ENCODE peak calls at places on chromosomes 3 and 15, in four cellular contexts. One of them, this sample, is unnamed.

GRCh38 chr3:46849098-46849631 is 14.1 kb downstream of the MYL3 start:
- DNase-seq in endothelial cell: peak
- DNase-seq in activated B cell treated with CpG ODN at 0.5 μM for 24 hours: no peak
- DNase-seq in bronchial epithelial cell: no peak
- DNase-seq in this sample: no peak

GRCh38 chr3:69204315-69204957 is 82.0 kb upstream of the LMOD3 start:
- DNase-seq in endothelial cell: no peak
- DNase-seq in activated B cell treated with CpG ODN at 0.5 μM for 24 hours: no peak
- DNase-seq in bronchial epithelial cell: peak
- DNase-seq in this sample: no peak

GRCh38 chr15:47839233-47839867 is 122.0 kb downstream of the SEMA6D start:
- DNase-seq in endothelial cell: no peak
- DNase-seq in activated B cell treated with CpG ODN at 0.5 μM for 24 hours: no peak
- DNase-seq in bronchial epithelial cell: no peak
- DNase-seq in this sample: no peak

GRCh38 chr3:60325610-60326181 is 925.6 kb downstream of the FHIT start:
- DNase-seq in endothelial cell: no peak
- DNase-seq in activated B cell treated with CpG ODN at 0.5 μM for 24 hours: no peak
- DNase-seq in bronchial epithelial cell: no peak
- DNase-seq in this sample: no peak

GRCh38 chr3:30660128-30660525 is 53.7 kb downstream of the TGFBR2 start:
- DNase-seq in endothelial cell: no peak
- DNase-seq in activated B cell treated with CpG ODN at 0.5 μM for 24 hours: no peak
- DNase-seq in bronchial epithelial cell: no peak
- DNase-seq in this sample: no peak

GRCh38 chr15:67370206-67370954 is 115.8 kb downstream of the IQCH start:
- DNase-seq in endothelial cell: no peak
- DNase-seq in activated B cell treated with CpG ODN at 0.5 μM for 24 hours: no peak
- DNase-seq in bronchial epithelial cell: no peak
- DNase-seq in this sample: no peak

GRCh38 chr15:83928878-83929418 is 275.0 kb downstream of the ADAMTSL3 start:
- DNase-seq in endothelial cell: no peak
- DNase-seq in activated B cell treated with CpG ODN at 0.5 μM for 24 hours: no peak
- DNase-seq in bronchial epithelial cell: no peak
- DNase-seq in this sample: no peak

GRCh38 chr15:83304861-83305661 is 20.6 kb upstream of the BNC1 start:
- DNase-seq in endothelial cell: no peak
- DNase-seq in activated B cell treated with CpG ODN at 0.5 μM for 24 hours: no peak
- DNase-seq in bronchial epithelial cell: peak
- DNase-seq in this sample: no peak

GRCh38 chr3:146308222-146308621 is 57.3 kb upstream of the PLSCR4 start:
- DNase-seq in endothelial cell: no peak
- DNase-seq in activated B cell treated with CpG ODN at 0.5 μM for 24 hours: no peak
- DNase-seq in bronchial epithelial cell: peak
- DNase-seq in this sample: no peak

GRCh38 chr3:128549283-128550112 is 56.5 kb upstream of the GATA2 start:
- DNase-seq in endothelial cell: peak
- DNase-seq in activated B cell treated with CpG ODN at 0.5 μM for 24 hours: no peak
- DNase-seq in bronchial epithelial cell: peak
- DNase-seq in this sample: peak

GRCh38 chr3:9826815-9827574 is 16.8 kb downstream of the RPUSD3 start:
- DNase-seq in endothelial cell: peak
- DNase-seq in activated B cell treated with CpG ODN at 0.5 μM for 24 hours: no peak
- DNase-seq in bronchial epithelial cell: peak
- DNase-seq in this sample: no peak

GRCh38 chr3:82520846-82521245 is 759.4 kb upstream of the GBE1 start:
- DNase-seq in endothelial cell: no peak
- DNase-seq in activated B cell treated with CpG ODN at 0.5 μM for 24 hours: no peak
- DNase-seq in bronchial epithelial cell: no peak
- DNase-seq in this sample: no peak

GRCh38 chr3:124227150-124227630 is 235.3 kb upstream of the ROPN1 start:
- DNase-seq in endothelial cell: no peak
- DNase-seq in activated B cell treated with CpG ODN at 0.5 μM for 24 hours: no peak
- DNase-seq in bronchial epithelial cell: no peak
- DNase-seq in this sample: no peak

GRCh38 chr3:126704494-126705214 is 614 bp downstream of the CHCHD6 start:
- DNase-seq in endothelial cell: no peak
- DNase-seq in activated B cell treated with CpG ODN at 0.5 μM for 24 hours: no peak
- DNase-seq in bronchial epithelial cell: no peak
- DNase-seq in this sample: no peak

GRCh38 chr3:53114412-53115074 is 15.7 kb downstream of the RFT1 start:
- DNase-seq in endothelial cell: no peak
- DNase-seq in activated B cell treated with CpG ODN at 0.5 μM for 24 hours: no peak
- DNase-seq in bronchial epithelial cell: peak
- DNase-seq in this sample: no peak

GRCh38 chr3:131912255-131912654 is 122.6 kb downstream of the CPNE4 start:
- DNase-seq in endothelial cell: no peak
- DNase-seq in activated B cell treated with CpG ODN at 0.5 μM for 24 hours: no peak
- DNase-seq in bronchial epithelial cell: no peak
- DNase-seq in this sample: no peak

GRCh38 chr15:48555244-48555804 is 90.2 kb downstream of the FBN1 start:
- DNase-seq in endothelial cell: no peak
- DNase-seq in activated B cell treated with CpG ODN at 0.5 μM for 24 hours: no peak
- DNase-seq in bronchial epithelial cell: no peak
- DNase-seq in this sample: no peak

GRCh38 chr3:17820704-17821103 is 78.3 kb upstream of the TBC1D5 start:
- DNase-seq in endothelial cell: no peak
- DNase-seq in activated B cell treated with CpG ODN at 0.5 μM for 24 hours: no peak
- DNase-seq in bronchial epithelial cell: no peak
- DNase-seq in this sample: no peak

GRCh38 chr15:90143176-90143655 is 40.9 kb upstream of the IDH2 start:
- DNase-seq in endothelial cell: peak
- DNase-seq in activated B cell treated with CpG ODN at 0.5 μM for 24 hours: peak
- DNase-seq in bronchial epithelial cell: peak
- DNase-seq in this sample: no peak

GRCh38 chr3:108117245-108117644 is 26.4 kb upstream of the CD47 start:
- DNase-seq in endothelial cell: no peak
- DNase-seq in activated B cell treated with CpG ODN at 0.5 μM for 24 hours: no peak
- DNase-seq in bronchial epithelial cell: peak
- DNase-seq in this sample: no peak

GRCh38 chr15:26028086-26028740 is 165.1 kb upstream of the ATP10A start:
- DNase-seq in endothelial cell: no peak
- DNase-seq in activated B cell treated with CpG ODN at 0.5 μM for 24 hours: no peak
- DNase-seq in bronchial epithelial cell: no peak
- DNase-seq in this sample: no peak

GRCh38 chr3:128319741-128320141 is 146.9 kb downstream of the DNAJB8 start:
- DNase-seq in endothelial cell: no peak
- DNase-seq in activated B cell treated with CpG ODN at 0.5 μM for 24 hours: no peak
- DNase-seq in bronchial epithelial cell: no peak
- DNase-seq in this sample: peak

DNA sequence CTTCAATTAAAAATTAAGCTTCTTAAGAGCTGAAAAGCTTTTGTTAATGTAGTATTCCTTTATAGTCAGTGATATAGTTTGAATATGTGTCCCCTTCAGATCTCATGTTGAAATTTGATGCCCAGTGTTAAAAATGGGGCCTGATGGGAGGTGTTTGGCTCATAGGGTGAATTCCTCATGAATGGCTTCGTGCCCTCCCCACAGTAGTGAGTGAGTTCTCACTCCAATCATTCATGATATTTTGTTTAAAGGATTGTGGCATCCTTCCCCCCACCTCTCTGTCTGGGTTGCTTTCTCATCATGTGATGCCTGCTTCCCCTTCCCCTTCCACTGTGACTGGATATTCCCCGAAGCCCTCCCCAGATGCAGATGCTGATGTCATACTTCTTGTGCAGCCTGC is 649.8 kb upstream of the NR2F2 start:
- DNase-seq in endothelial cell: no peak
- DNase-seq in activated B cell treated with CpG ODN at 0.5 μM for 24 hours: no peak
- DNase-seq in bronchial epithelial cell: no peak
- DNase-seq in this sample: no peak
- TF ChIP-seq CTCF in endothelial cell: no peak
- TF ChIP-seq CTCF in activated B cell treated with CpG ODN at 0.5 μM for 24 hours: no peak
- TF ChIP-seq CTCF in bronchial epithelial cell: no peak
- TF ChIP-seq CTCF in this sample: no peak

GRCh38 chr3:75296858-75297257 is 367.3 kb upstream of the FRG2C start:
- DNase-seq in endothelial cell: no peak
- DNase-seq in activated B cell treated with CpG ODN at 0.5 μM for 24 hours: no peak
- DNase-seq in bronchial epithelial cell: no peak
- DNase-seq in this sample: no peak

GRCh38 chr3:75295013-75295412 is 369.1 kb upstream of the FRG2C start:
- DNase-seq in endothelial cell: no peak
- DNase-seq in activated B cell treated with CpG ODN at 0.5 μM for 24 hours: no peak
- DNase-seq in bronchial epithelial cell: no peak
- DNase-seq in this sample: no peak

DNA sequence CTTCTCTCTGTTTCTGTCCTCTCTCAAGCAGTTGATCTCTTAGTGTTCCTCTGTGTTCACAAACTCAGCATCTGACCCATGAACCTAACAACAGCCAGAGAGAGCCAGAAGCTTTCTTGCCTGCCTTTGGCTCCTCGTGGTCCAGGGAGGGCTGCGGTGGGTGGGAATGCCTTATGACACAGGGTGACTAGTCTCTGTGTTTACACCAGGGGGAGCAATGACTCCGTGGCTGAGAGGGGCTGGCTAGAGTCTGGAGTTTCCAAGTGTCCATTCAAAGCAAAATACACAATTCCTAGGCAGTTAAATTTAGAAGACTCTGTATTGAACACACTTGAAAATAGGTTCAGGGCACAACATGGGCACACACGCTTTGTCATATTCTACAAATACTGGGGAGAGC is 370.0 kb upstream of the FRG2C start:
- DNase-seq in endothelial cell: peak
- DNase-seq in activated B cell treated with CpG ODN at 0.5 μM for 24 hours: no peak
- DNase-seq in bronchial epithelial cell: peak
- DNase-seq in this sample: peak
- TF ChIP-seq CTCF in endothelial cell: peak
- TF ChIP-seq CTCF in activated B cell treated with CpG ODN at 0.5 μM for 24 hours: no peak
- TF ChIP-seq CTCF in bronchial epithelial cell: peak
- TF ChIP-seq CTCF in this sample: peak

DNA sequence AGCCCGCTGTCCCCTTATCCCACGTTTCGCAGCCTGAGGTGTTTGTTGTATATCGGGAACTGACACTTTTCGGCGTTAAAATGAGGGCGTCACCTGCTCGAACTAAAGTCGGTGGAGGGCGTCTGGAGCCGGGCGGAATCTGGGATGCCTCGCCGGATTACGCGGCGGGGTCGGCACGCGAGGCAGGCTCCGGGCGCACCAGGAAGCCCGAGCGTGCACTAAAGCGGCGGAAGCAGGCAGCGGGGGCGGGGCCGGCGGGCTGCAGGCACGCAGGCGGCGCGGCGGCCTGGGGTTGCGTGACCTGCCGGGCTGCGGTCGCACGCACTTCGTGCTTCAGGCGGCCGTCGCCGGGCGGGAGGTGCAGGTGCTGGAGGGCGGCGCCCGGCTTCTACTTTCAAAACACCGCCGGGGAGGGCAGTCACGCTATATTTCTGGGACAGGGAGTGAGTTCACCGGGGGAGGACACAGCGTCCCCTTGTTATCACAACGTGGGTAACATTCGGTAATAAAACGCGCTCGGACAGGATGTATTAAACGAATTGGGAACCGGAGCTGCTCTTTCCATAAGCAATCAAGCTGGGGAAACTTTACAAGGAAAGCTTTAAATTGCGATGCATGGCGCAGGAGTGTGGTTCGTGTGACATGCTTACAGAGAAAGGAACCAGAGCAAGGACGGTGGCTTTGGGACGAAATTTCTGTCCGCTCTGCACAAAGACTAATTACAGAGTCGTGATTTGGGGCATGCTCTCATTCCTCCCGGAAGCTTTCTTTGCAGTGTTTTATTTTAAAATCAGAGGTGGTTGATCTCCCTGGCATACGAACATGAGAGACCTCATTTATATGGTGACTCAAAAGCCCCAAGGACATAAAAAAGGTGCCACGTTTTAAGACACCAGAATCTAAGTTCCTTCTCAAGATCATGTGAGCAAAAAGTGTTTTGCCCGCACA is 9.1 kb upstream of the LEKR1 start:
- DNase-seq in endothelial cell: peak
- DNase-seq in activated B cell treated with CpG ODN at 0.5 μM for 24 hours: peak
- DNase-seq in bronchial epithelial cell: peak
- DNase-seq in this sample: peak
- TF ChIP-seq CTCF in endothelial cell: no peak
- TF ChIP-seq CTCF in activated B cell treated with CpG ODN at 0.5 μM for 24 hours: no peak
- TF ChIP-seq CTCF in bronchial epithelial cell: peak
- TF ChIP-seq CTCF in this sample: no peak

GRCh38 chr15:100866386-100867330 is 13.0 kb upstream of the ALDH1A3 start:
- DNase-seq in endothelial cell: no peak
- DNase-seq in activated B cell treated with CpG ODN at 0.5 μM for 24 hours: no peak
- DNase-seq in bronchial epithelial cell: no peak
- DNase-seq in this sample: no peak
- TF ChIP-seq CTCF in endothelial cell: no peak
- TF ChIP-seq CTCF in activated B cell treated with CpG ODN at 0.5 μM for 24 hours: no peak
- TF ChIP-seq CTCF in bronchial epithelial cell: no peak
- TF ChIP-seq CTCF in this sample: no peak

DNA sequence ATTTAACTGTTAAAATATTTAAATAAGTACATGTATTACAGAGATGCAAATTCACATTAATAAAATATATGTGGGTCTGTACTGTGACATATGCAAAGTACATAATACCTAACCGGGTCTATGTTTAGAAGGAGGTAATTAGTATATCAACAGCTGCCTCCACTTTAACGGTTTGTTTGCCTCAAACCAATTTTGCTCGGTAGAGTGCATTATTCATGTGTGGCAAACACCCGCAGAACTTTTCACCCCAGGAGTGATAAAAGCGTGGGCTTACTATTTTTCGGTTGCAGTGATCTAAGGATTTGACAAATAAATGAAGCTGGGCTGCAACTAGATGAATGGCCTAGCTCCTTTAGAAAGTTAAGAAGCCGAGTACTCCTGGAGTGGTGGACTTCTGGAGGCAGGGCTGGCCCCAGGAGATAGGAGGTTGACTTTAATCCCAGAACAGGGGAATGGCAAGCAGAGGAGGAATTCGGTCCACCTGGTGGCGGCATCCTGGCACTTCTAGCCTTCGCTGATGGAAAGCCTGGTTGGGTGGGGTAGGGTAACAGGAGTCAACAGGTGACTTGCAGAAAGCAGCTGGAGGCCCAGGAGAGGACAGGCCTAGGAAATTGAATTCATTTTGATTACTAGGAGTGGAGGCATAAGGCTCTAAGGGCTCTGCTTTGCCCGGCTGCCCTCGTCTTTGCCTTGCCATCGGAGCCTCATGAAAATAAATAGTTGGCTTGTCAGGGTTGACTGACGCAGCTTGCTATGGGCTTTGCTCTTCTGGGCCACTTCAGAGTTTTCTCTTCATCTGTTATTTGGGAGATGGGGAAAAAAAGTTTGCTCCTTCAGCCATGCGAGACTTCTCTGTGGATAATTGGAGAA is 2.4 kb downstream of the SLCO3A1 start:
- DNase-seq in endothelial cell: peak
- DNase-seq in activated B cell treated with CpG ODN at 0.5 μM for 24 hours: no peak
- DNase-seq in bronchial epithelial cell: peak
- DNase-seq in this sample: no peak
- TF ChIP-seq CTCF in endothelial cell: peak
- TF ChIP-seq CTCF in activated B cell treated with CpG ODN at 0.5 μM for 24 hours: no peak
- TF ChIP-seq CTCF in bronchial epithelial cell: peak
- TF ChIP-seq CTCF in this sample: no peak

GRCh38 chr15:66220587-66220986 is 33.0 kb downstream of the MEGF11 start:
- DNase-seq in endothelial cell: no peak
- DNase-seq in activated B cell treated with CpG ODN at 0.5 μM for 24 hours: no peak
- DNase-seq in bronchial epithelial cell: no peak
- DNase-seq in this sample: no peak
- TF ChIP-seq CTCF in endothelial cell: no peak
- TF ChIP-seq CTCF in activated B cell treated with CpG ODN at 0.5 μM for 24 hours: no peak
- TF ChIP-seq CTCF in bronchial epithelial cell: no peak
- TF ChIP-seq CTCF in this sample: no peak

This sample was measured in mesothelial cell of epicardium.